ENCODE peak calls at places on chromosome 5, in nine cellular contexts. One of them, this sample, is unnamed.

GRCh38 chr5:78004559-78004958 is 228.4 kb upstream of the TBCA start:
- DNase-seq in epithelial cell of esophagus: no peak
- DNase-seq in anterior cingulate cortex: no peak
- DNase-seq in amygdala: no peak
- DNase-seq in HFFc6: no peak
- DNase-seq in stimulated activated CD4-positive, alpha-beta T cell treated with anti-CD3 and anti-CD28 coated beads, Interleukin-4, amount 100 ng/mL, for 48 hours: no peak
- DNase-seq in HCEC 1CT: no peak
- DNase-seq in Calu3: no peak
- DNase-seq in endothelial cell: no peak
- DNase-seq in this sample: no peak

GRCh38 chr5:56941981-56942380 is 9.9 kb downstream of the MIER3 start:
- DNase-seq in Calu3: no peak
- DNase-seq in HCEC 1CT: no peak
- DNase-seq in HFFc6: peak; percentile 74
- DNase-seq in stimulated activated CD4-positive, alpha-beta T cell treated with anti-CD3 and anti-CD28 coated beads, Interleukin-4, amount 100 ng/mL, for 48 hours: no peak
- DNase-seq in endothelial cell: no peak
- DNase-seq in anterior cingulate cortex: no peak
- DNase-seq in epithelial cell of esophagus: no peak
- DNase-seq in amygdala: no peak
- DNase-seq in this sample: no peak

GRCh38 chr5:44695259-44695658 is 113.5 kb upstream of the MRPS30 start:
- DNase-seq in stimulated activated CD4-positive, alpha-beta T cell treated with anti-CD3 and anti-CD28 coated beads, Interleukin-4, amount 100 ng/mL, for 48 hours: no peak
- DNase-seq in Calu3: no peak
- DNase-seq in amygdala: no peak
- DNase-seq in HCEC 1CT: no peak
- DNase-seq in HFFc6: no peak
- DNase-seq in anterior cingulate cortex: no peak
- DNase-seq in endothelial cell: no peak
- DNase-seq in epithelial cell of esophagus: no peak
- DNase-seq in this sample: no peak

GRCh38 chr5:82613886-82614285 is 335.7 kb upstream of the RPS23 start:
- DNase-seq in stimulated activated CD4-positive, alpha-beta T cell treated with anti-CD3 and anti-CD28 coated beads, Interleukin-4, amount 100 ng/mL, for 48 hours: no peak
- DNase-seq in HFFc6: no peak
- DNase-seq in epithelial cell of esophagus: peak; percentile 38
- DNase-seq in anterior cingulate cortex: no peak
- DNase-seq in endothelial cell: no peak
- DNase-seq in amygdala: no peak
- DNase-seq in HCEC 1CT: no peak
- DNase-seq in Calu3: no peak
- DNase-seq in this sample: no peak

GRCh38 chr5:73867344-73868335 is 241.6 kb downstream of the ARHGEF28 start:
- DNase-seq in stimulated activated CD4-positive, alpha-beta T cell treated with anti-CD3 and anti-CD28 coated beads, Interleukin-4, amount 100 ng/mL, for 48 hours: no peak
- DNase-seq in epithelial cell of esophagus: peak; percentile 42
- DNase-seq in anterior cingulate cortex: no peak
- DNase-seq in HCEC 1CT: no peak
- DNase-seq in HFFc6: peak; percentile 60
- DNase-seq in Calu3: no peak
- DNase-seq in amygdala: no peak
- DNase-seq in endothelial cell: no peak
- DNase-seq in this sample: no peak

GRCh38 chr5:133430095-133430494 is 182.2 kb downstream of the FSTL4 start:
- DNase-seq in stimulated activated CD4-positive, alpha-beta T cell treated with anti-CD3 and anti-CD28 coated beads, Interleukin-4, amount 100 ng/mL, for 48 hours: no peak
- DNase-seq in Calu3: no peak
- DNase-seq in HCEC 1CT: no peak
- DNase-seq in epithelial cell of esophagus: no peak
- DNase-seq in HFFc6: no peak
- DNase-seq in amygdala: no peak
- DNase-seq in anterior cingulate cortex: no peak
- DNase-seq in endothelial cell: no peak
- DNase-seq in this sample: no peak

GRCh38 chr5:74638776-74639537 is 1.6 kb downstream of the ENC1 start:
- DNase-seq in endothelial cell: no peak
- DNase-seq in Calu3: no peak
- DNase-seq in stimulated activated CD4-positive, alpha-beta T cell treated with anti-CD3 and anti-CD28 coated beads, Interleukin-4, amount 100 ng/mL, for 48 hours: no peak
- DNase-seq in anterior cingulate cortex: no peak
- DNase-seq in HFFc6: peak; percentile 25
- DNase-seq in amygdala: no peak
- DNase-seq in epithelial cell of esophagus: peak; percentile 49
- DNase-seq in HCEC 1CT: peak; percentile 43
- DNase-seq in this sample: no peak

GRCh38 chr5:138752341-138752950 is 779 bp upstream of the CTNNA1 start:
- DNase-seq in HFFc6: peak; percentile 33
- DNase-seq in endothelial cell: peak; percentile 19
- DNase-seq in HCEC 1CT: peak; percentile 13
- DNase-seq in stimulated activated CD4-positive, alpha-beta T cell treated with anti-CD3 and anti-CD28 coated beads, Interleukin-4, amount 100 ng/mL, for 48 hours: no peak
- DNase-seq in Calu3: peak; percentile 60
- DNase-seq in anterior cingulate cortex: no peak
- DNase-seq in amygdala: no peak
- DNase-seq in epithelial cell of esophagus: peak; percentile 31
- DNase-seq in this sample: no peak

GRCh38 chr5:177327539-177328522 is 16.1 kb upstream of the MXD3 start:
- DNase-seq in anterior cingulate cortex: no peak
- DNase-seq in stimulated activated CD4-positive, alpha-beta T cell treated with anti-CD3 and anti-CD28 coated beads, Interleukin-4, amount 100 ng/mL, for 48 hours: no peak
- DNase-seq in HFFc6: no peak
- DNase-seq in endothelial cell: no peak
- DNase-seq in epithelial cell of esophagus: no peak
- DNase-seq in amygdala: no peak
- DNase-seq in HCEC 1CT: no peak
- DNase-seq in Calu3: peak; percentile 47
- DNase-seq in this sample: no peak

GRCh38 chr5:141883184-141883947 is 5.2 kb upstream of the PCDH1 start:
- DNase-seq in HFFc6: peak; percentile 23
- DNase-seq in anterior cingulate cortex: no peak
- DNase-seq in epithelial cell of esophagus: peak; percentile 48
- DNase-seq in amygdala: no peak
- DNase-seq in endothelial cell: peak; percentile 78
- DNase-seq in HCEC 1CT: no peak
- DNase-seq in Calu3: peak; percentile 66
- DNase-seq in stimulated activated CD4-positive, alpha-beta T cell treated with anti-CD3 and anti-CD28 coated beads, Interleukin-4, amount 100 ng/mL, for 48 hours: no peak
- DNase-seq in this sample: no peak

GRCh38 chr5:88092938-88093635 is 175.6 kb downstream of the TMEM161B start:
- DNase-seq in HFFc6: no peak
- DNase-seq in stimulated activated CD4-positive, alpha-beta T cell treated with anti-CD3 and anti-CD28 coated beads, Interleukin-4, amount 100 ng/mL, for 48 hours: no peak
- DNase-seq in Calu3: no peak
- DNase-seq in endothelial cell: no peak
- DNase-seq in HCEC 1CT: no peak
- DNase-seq in anterior cingulate cortex: no peak
- DNase-seq in epithelial cell of esophagus: no peak
- DNase-seq in amygdala: no peak
- DNase-seq in this sample: no peak

GRCh38 chr5:165502893-165503696 is 1997.7 kb downstream of the MAT2B start:
- DNase-seq in stimulated activated CD4-positive, alpha-beta T cell treated with anti-CD3 and anti-CD28 coated beads, Interleukin-4, amount 100 ng/mL, for 48 hours: no peak
- DNase-seq in Calu3: no peak
- DNase-seq in amygdala: no peak
- DNase-seq in epithelial cell of esophagus: no peak
- DNase-seq in HCEC 1CT: no peak
- DNase-seq in anterior cingulate cortex: no peak
- DNase-seq in HFFc6: no peak
- DNase-seq in endothelial cell: no peak
- DNase-seq in this sample: no peak

GRCh38 chr5:106140101-106140500 is 1530.6 kb downstream of the EFNA5 start:
- DNase-seq in HCEC 1CT: no peak
- DNase-seq in HFFc6: no peak
- DNase-seq in amygdala: no peak
- DNase-seq in endothelial cell: no peak
- DNase-seq in Calu3: no peak
- DNase-seq in epithelial cell of esophagus: no peak
- DNase-seq in stimulated activated CD4-positive, alpha-beta T cell treated with anti-CD3 and anti-CD28 coated beads, Interleukin-4, amount 100 ng/mL, for 48 hours: no peak
- DNase-seq in anterior cingulate cortex: no peak
- DNase-seq in this sample: no peak

GRCh38 chr5:115735108-115735998 is 81.1 kb downstream of the CDO1 start:
- DNase-seq in endothelial cell: no peak
- DNase-seq in Calu3: no peak
- DNase-seq in HCEC 1CT: no peak
- DNase-seq in stimulated activated CD4-positive, alpha-beta T cell treated with anti-CD3 and anti-CD28 coated beads, Interleukin-4, amount 100 ng/mL, for 48 hours: no peak
- DNase-seq in amygdala: no peak
- DNase-seq in epithelial cell of esophagus: no peak
- DNase-seq in anterior cingulate cortex: no peak
- DNase-seq in HFFc6: no peak
- DNase-seq in this sample: no peak

GRCh38 chr5:106269252-106269843 is 1401.4 kb downstream of the EFNA5 start:
- DNase-seq in amygdala: no peak
- DNase-seq in epithelial cell of esophagus: peak; percentile 57
- DNase-seq in endothelial cell: no peak
- DNase-seq in HFFc6: no peak
- DNase-seq in Calu3: no peak
- DNase-seq in HCEC 1CT: peak; percentile 65
- DNase-seq in stimulated activated CD4-positive, alpha-beta T cell treated with anti-CD3 and anti-CD28 coated beads, Interleukin-4, amount 100 ng/mL, for 48 hours: no peak
- DNase-seq in anterior cingulate cortex: no peak
- DNase-seq in this sample: no peak

GRCh38 chr5:122501087-122501435 is 189.0 kb downstream of the SNCAIP start:
- DNase-seq in amygdala: no peak
- DNase-seq in anterior cingulate cortex: no peak
- DNase-seq in HFFc6: no peak
- DNase-seq in stimulated activated CD4-positive, alpha-beta T cell treated with anti-CD3 and anti-CD28 coated beads, Interleukin-4, amount 100 ng/mL, for 48 hours: no peak
- DNase-seq in endothelial cell: no peak
- DNase-seq in HCEC 1CT: no peak
- DNase-seq in Calu3: no peak
- DNase-seq in epithelial cell of esophagus: no peak
- DNase-seq in this sample: no peak

GRCh38 chr5:40046792-40047191 is 622.0 kb upstream of the DAB2 start:
- DNase-seq in HCEC 1CT: peak; percentile 75
- DNase-seq in Calu3: no peak
- DNase-seq in epithelial cell of esophagus: peak; percentile 77
- DNase-seq in anterior cingulate cortex: no peak
- DNase-seq in amygdala: no peak
- DNase-seq in HFFc6: no peak
- DNase-seq in stimulated activated CD4-positive, alpha-beta T cell treated with anti-CD3 and anti-CD28 coated beads, Interleukin-4, amount 100 ng/mL, for 48 hours: no peak
- DNase-seq in endothelial cell: no peak
- DNase-seq in this sample: no peak

GRCh38 chr5:172556971-172557461 is 84.0 kb upstream of the NEURL1B start:
- DNase-seq in epithelial cell of esophagus: no peak
- DNase-seq in stimulated activated CD4-positive, alpha-beta T cell treated with anti-CD3 and anti-CD28 coated beads, Interleukin-4, amount 100 ng/mL, for 48 hours: no peak
- DNase-seq in amygdala: no peak
- DNase-seq in HFFc6: no peak
- DNase-seq in Calu3: no peak
- DNase-seq in HCEC 1CT: no peak
- DNase-seq in endothelial cell: no peak
- DNase-seq in anterior cingulate cortex: no peak
- DNase-seq in this sample: no peak

GRCh38 chr5:52783226-52783959 is 4.3 kb upstream of the ITGA1 start:
- DNase-seq in Calu3: peak; percentile 49
- DNase-seq in epithelial cell of esophagus: peak; percentile 93
- DNase-seq in endothelial cell: no peak
- DNase-seq in anterior cingulate cortex: no peak
- DNase-seq in HFFc6: peak; percentile 40
- DNase-seq in amygdala: no peak
- DNase-seq in stimulated activated CD4-positive, alpha-beta T cell treated with anti-CD3 and anti-CD28 coated beads, Interleukin-4, amount 100 ng/mL, for 48 hours: no peak
- DNase-seq in HCEC 1CT: peak; percentile 69
- DNase-seq in this sample: no peak

This sample was measured in stimulated activated CD8-positive, alpha-beta memory T cell treated with anti-CD3 and anti-CD28 coated beads, Interleukin-15, amount 100 ng/mL, for 4 hours.